ENCODE peak calls at places on chromosomes 5 and 9, in eight cellular contexts. V is IMR-90, D is hepatocyte, T is lower lobe of right lung, R is MM.1S, O is ovary, S is uterus, M is lung. H is an unnamed sample.

GRCh38 chr5:33321026-33321425 is 119.7 kb upstream of the TARS1 start:
- DNase-seq in D (peak; percentile 16), R (no peak), M (peak; percentile 30), V (peak; percentile 98), S (peak; percentile 51), T (no peak), O (peak; percentile 28), H (no peak)

GRCh38 chr5:167348286-167348926 is 943.0 kb upstream of the WWC1 start:
- DNase-seq in V (no peak), O (no peak), S (no peak), T (no peak), D (no peak), R (no peak), M (no peak), H (no peak)

GRCh38 chr9:70668751-70669150 is 254.3 kb upstream of the KLF9 start:
- DNase-seq in T (no peak), S (no peak), R (no peak), V (no peak), M (no peak), O (no peak), D (no peak), H (no peak)

GRCh38 chr5:130045334-130045733 is 141.1 kb downstream of the CHSY3 start:
- DNase-seq in M (no peak), S (no peak), V (no peak), D (no peak), R (no peak), T (no peak), O (no peak), H (no peak)

GRCh38 chr5:98470747-98471146 is 302.7 kb upstream of the RGMB start:
- DNase-seq in O (no peak), R (no peak), M (no peak), S (no peak), T (no peak), D (no peak), V (no peak), H (no peak)

GRCh38 chr5:138438003-138438723 is 694 bp upstream of the REEP2 start:
- DNase-seq in S (no peak), T (no peak), O (no peak), R (no peak), M (no peak), D (no peak), V (no peak), H (no peak)

GRCh38 chr5:127351418-127351817 is 60.8 kb downstream of the MEGF10 start:
- DNase-seq in V (no peak), M (no peak), O (no peak), T (no peak), R (no peak), D (no peak), S (no peak), H (no peak)

GRCh38 chr9:36566813-36567217 is 5.9 kb upstream of the MELK start:
- DNase-seq in S (no peak), R (no peak), M (no peak), D (no peak), T (no peak), O (no peak), V (peak; percentile 25), H (peak; percentile 84)

GRCh38 chr5:23820764-23821471 is 313.5 kb downstream of the PRDM9 start:
- DNase-seq in V (peak; percentile 1), O (no peak), T (no peak), M (no peak), R (peak; percentile 44), D (peak; percentile 62), S (no peak), H (no peak)

GRCh38 chr5:14258840-14259239 is 115.7 kb downstream of the TRIO start:
- DNase-seq in S (no peak), R (no peak), O (no peak), T (no peak), D (no peak), V (no peak), M (no peak), H (no peak)

GRCh38 chr9:134057311-134057665 is 10.5 kb downstream of the BRD3 start:
- DNase-seq in O (no peak), D (no peak), T (no peak), R (no peak), M (no peak), S (no peak), V (no peak), H (peak; percentile 64)

GRCh38 chr9:100739208-100739607 is 161.3 kb downstream of the CAVIN4 start:
- DNase-seq in V (no peak), O (no peak), R (no peak), D (no peak), M (no peak), S (no peak), T (no peak), H (no peak)

GRCh38 chr5:112703866-112704820 is 33.5 kb upstream of the APC start:
- DNase-seq in M (no peak), O (no peak), S (no peak), V (peak; percentile 40), R (no peak), T (no peak), D (peak; percentile 45), H (peak; percentile 49)

GRCh38 chr5:142671801-142672200 is 14.1 kb downstream of the FGF1 start:
- DNase-seq in S (no peak), T (no peak), D (no peak), O (no peak), V (peak; percentile 85), R (no peak), M (no peak), H (no peak)

GRCh38 chr9:100730126-100730525 is 152.2 kb downstream of the CAVIN4 start:
- DNase-seq in V (no peak), O (no peak), R (no peak), D (no peak), M (no peak), S (no peak), T (no peak), H (no peak)

GRCh38 chr5:156295434-156295833 is 31.5 kb upstream of the SGCD start:
- DNase-seq in R (no peak), O (no peak), T (no peak), V (no peak), S (no peak), M (no peak), D (no peak), H (no peak)

GRCh38 chr5:135018457-135018856 is 15.6 kb downstream of the PITX1 start:
- DNase-seq in R (no peak), T (peak; percentile 11), D (no peak), O (peak; percentile 2), S (no peak), M (no peak), V (no peak), H (peak; percentile 23)

DNA sequence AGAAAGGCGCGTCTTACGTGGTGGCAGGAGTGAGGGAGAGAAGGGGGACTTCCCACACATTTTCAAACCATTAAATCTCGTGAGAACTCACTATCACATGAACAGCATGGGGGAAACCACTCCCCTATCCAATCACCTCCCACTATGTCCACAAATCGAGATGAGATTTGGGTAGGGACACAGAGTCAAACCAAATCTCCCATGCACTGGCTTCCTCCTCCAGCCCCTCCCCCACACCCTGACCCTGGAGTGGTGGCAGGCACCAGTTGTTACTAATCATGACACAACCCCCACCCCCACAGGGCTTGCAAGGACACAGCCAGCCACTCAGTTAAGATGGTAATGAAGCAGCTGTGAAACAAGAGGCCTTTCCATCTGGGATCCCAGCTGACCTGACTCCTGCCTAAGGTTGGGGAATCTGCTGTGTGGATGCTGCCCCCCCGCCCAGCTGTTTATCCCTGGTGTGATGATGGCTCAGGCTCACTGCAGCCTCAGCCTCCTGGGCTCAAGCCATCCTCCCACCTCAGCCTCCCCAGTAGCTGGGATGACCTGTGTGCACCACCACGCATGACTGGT is 57.1 kb upstream of the FUBP3 start:
- DNase-seq in O (no peak), D (no peak), M (no peak), V (no peak), S (no peak), T (no peak), R (no peak), H (no peak)
- H3K4me3 ChIP-seq in O (no peak overlapping the region), D (no peak overlapping the region), M (no peak overlapping the region), V (no peak overlapping the region), S (no peak overlapping the region), T (no peak overlapping the region), R (no peak overlapping the region), H (no peak overlapping the region)

GRCh38 chr5:178553517-178553916 is 36.7 kb downstream of the COL23A1 start:
- DNase-seq in R (no peak), O (no peak), D (no peak), M (no peak), T (no peak), S (no peak), V (no peak), H (no peak)

GRCh38 chr5:178554311-178554710 is 35.9 kb downstream of the COL23A1 start:
- DNase-seq in R (no peak), D (no peak), V (no peak), T (no peak), M (no peak), O (no peak), S (no peak), H (no peak)

GRCh38 chr5:178548751-178549150 is 41.4 kb downstream of the COL23A1 start:
- DNase-seq in O (no peak), M (no peak), T (no peak), D (no peak), S (no peak), V (no peak), R (no peak), H (peak; percentile 9)

GRCh38 chr5:178551059-178551458 is 39.1 kb downstream of the COL23A1 start:
- DNase-seq in V (peak; percentile 36), S (no peak), T (no peak), O (no peak), M (no peak), D (no peak), R (peak; percentile 18), H (no peak)

GRCh38 chr5:178551468-178551867 is 38.7 kb downstream of the COL23A1 start:
- DNase-seq in V (no peak), D (no peak), T (no peak), O (no peak), M (no peak), R (no peak), S (no peak), H (peak; percentile 47)
- H3K27me3 ChIP-seq in V (no peaks in the 10 kb centered on the region), D (no peaks in the 10 kb centered on the region), T (no peaks in the 10 kb centered on the region), O (no peaks in the 10 kb centered on the region), M (no peaks in the 10 kb centered on the region), R (peaks cover 54% of the 10 kb centered on the region), S (no peaks in the 10 kb centered on the region), H (no peaks in the 10 kb centered on the region)

GRCh38 chr9:131728546-131728910 is 11.3 kb downstream of the RAPGEF1 start:
- DNase-seq in T (no peak), M (no peak), O (no peak), V (no peak), R (peak; percentile 73), D (no peak), S (no peak), H (no peak)
- H3K4me1 ChIP-seq in T (peaks cover 81% of the 10 kb centered on the region), M (peaks cover 46% of the 10 kb centered on the region), O (peaks cover 11% of the 10 kb centered on the region), V (peaks cover 28% of the 10 kb centered on the region), R (peaks cover 72% of the 10 kb centered on the region), D (peaks cover 37% of the 10 kb centered on the region), S (no peaks in the 10 kb centered on the region), H (peaks cover 9% of the 10 kb centered on the region)

GRCh38 chr9:132446887-132447286 is 36.9 kb downstream of the CFAP77 start:
- DNase-seq in S (no peak), M (no peak), V (no peak), T (no peak), R (no peak), D (no peak), O (no peak), H (peak; percentile 28)

GRCh38 chr9:132443951-132444615 is 34.1 kb downstream of the CFAP77 start:
- DNase-seq in M (no peak), R (no peak), S (no peak), T (no peak), O (no peak), D (no peak), V (no peak), H (no peak)

GRCh38 chr9:132451276-132451675 is 41.3 kb downstream of the CFAP77 start:
- DNase-seq in T (no peak), S (no peak), O (no peak), R (no peak), M (no peak), V (no peak), D (no peak), H (no peak)

GRCh38 chr9:132447346-132447745 is 37.3 kb downstream of the CFAP77 start:
- DNase-seq in T (no peak), D (no peak), S (no peak), O (no peak), R (no peak), M (no peak), V (no peak), H (no peak)
- H3K4me3 ChIP-seq in T (no peak overlapping the region), D (no peak overlapping the region), S (no peak overlapping the region), O (no peak overlapping the region), R (no peak overlapping the region), M (no peak overlapping the region), V (no peak overlapping the region), H (no peak overlapping the region)

H was measured in aorta.